ENCODE peak calls at places on chromosomes 12 and 14, in four cellular contexts. One of them, this sample, is unnamed.

GRCh38 chr12:62967701-62968100 is 32.8 kb upstream of the PPM1H start:
- DNase-seq in cardiac muscle cell: no peak
- DNase-seq in stimulated activated CD4-positive, alpha-beta T cell treated with anti-CD3 and anti-CD28 coated beads, TNF-alpha, amount 100 ng/mL, for 4 hours: no peak
- DNase-seq in COR-L47: no peak
- DNase-seq in this sample: no peak

GRCh38 chr12:26340649-26341048 is 145.3 kb downstream of the SSPN start:
- DNase-seq in stimulated activated CD4-positive, alpha-beta T cell treated with anti-CD3 and anti-CD28 coated beads, TNF-alpha, amount 100 ng/mL, for 4 hours: no peak
- DNase-seq in cardiac muscle cell: peak; percentile 20
- DNase-seq in COR-L47: no peak
- DNase-seq in this sample: no peak

GRCh38 chr12:99852666-99853065 is 132.1 kb downstream of the ANKS1B start:
- DNase-seq in COR-L47: no peak
- DNase-seq in cardiac muscle cell: no peak
- DNase-seq in stimulated activated CD4-positive, alpha-beta T cell treated with anti-CD3 and anti-CD28 coated beads, TNF-alpha, amount 100 ng/mL, for 4 hours: no peak
- DNase-seq in this sample: no peak

GRCh38 chr12:95074766-95075165 is 1.3 kb upstream of the NR2C1 start:
- DNase-seq in cardiac muscle cell: peak; percentile 80
- DNase-seq in stimulated activated CD4-positive, alpha-beta T cell treated with anti-CD3 and anti-CD28 coated beads, TNF-alpha, amount 100 ng/mL, for 4 hours: no peak
- DNase-seq in COR-L47: no peak
- DNase-seq in this sample: no peak

GRCh38 chr12:75953312-75953906 is 78.2 kb downstream of the PHLDA1 start:
- DNase-seq in COR-L47: no peak
- DNase-seq in cardiac muscle cell: peak; percentile 38
- DNase-seq in stimulated activated CD4-positive, alpha-beta T cell treated with anti-CD3 and anti-CD28 coated beads, TNF-alpha, amount 100 ng/mL, for 4 hours: no peak
- DNase-seq in this sample: no peak

GRCh38 chr12:68565391-68565903 is 45.3 kb upstream of the RAP1B start:
- DNase-seq in cardiac muscle cell: peak; percentile 58
- DNase-seq in stimulated activated CD4-positive, alpha-beta T cell treated with anti-CD3 and anti-CD28 coated beads, TNF-alpha, amount 100 ng/mL, for 4 hours: no peak
- DNase-seq in COR-L47: no peak
- DNase-seq in this sample: no peak

GRCh38 chr14:52356025-52356424 is 41.9 kb downstream of the PTGER2 start:
- DNase-seq in cardiac muscle cell: no peak
- DNase-seq in COR-L47: peak; percentile 90
- DNase-seq in stimulated activated CD4-positive, alpha-beta T cell treated with anti-CD3 and anti-CD28 coated beads, TNF-alpha, amount 100 ng/mL, for 4 hours: no peak
- DNase-seq in this sample: no peak

GRCh38 chr12:15435597-15435996 is 113.3 kb downstream of the PTPRO start:
- DNase-seq in cardiac muscle cell: peak; percentile 7
- DNase-seq in stimulated activated CD4-positive, alpha-beta T cell treated with anti-CD3 and anti-CD28 coated beads, TNF-alpha, amount 100 ng/mL, for 4 hours: no peak
- DNase-seq in COR-L47: no peak
- DNase-seq in this sample: no peak

GRCh38 chr14:95255013-95255412 is 64.7 kb downstream of the CLMN start:
- DNase-seq in cardiac muscle cell: no peak
- DNase-seq in COR-L47: peak; percentile 25
- DNase-seq in stimulated activated CD4-positive, alpha-beta T cell treated with anti-CD3 and anti-CD28 coated beads, TNF-alpha, amount 100 ng/mL, for 4 hours: no peak
- DNase-seq in this sample: no peak

GRCh38 chr14:74219277-74219676 is 20.0 kb upstream of the VSX2 start:
- DNase-seq in cardiac muscle cell: no peak
- DNase-seq in stimulated activated CD4-positive, alpha-beta T cell treated with anti-CD3 and anti-CD28 coated beads, TNF-alpha, amount 100 ng/mL, for 4 hours: no peak
- DNase-seq in COR-L47: no peak
- DNase-seq in this sample: peak; percentile 32

GRCh38 chr12:106288510-106289195 is 13.9 kb upstream of the TCP11L2 start:
- DNase-seq in COR-L47: no peak
- DNase-seq in stimulated activated CD4-positive, alpha-beta T cell treated with anti-CD3 and anti-CD28 coated beads, TNF-alpha, amount 100 ng/mL, for 4 hours: no peak
- DNase-seq in cardiac muscle cell: peak; percentile 94
- DNase-seq in this sample: no peak

GRCh38 chr14:88232783-88233182 is 90.3 kb downstream of the KCNK10 start:
- DNase-seq in COR-L47: no peak
- DNase-seq in stimulated activated CD4-positive, alpha-beta T cell treated with anti-CD3 and anti-CD28 coated beads, TNF-alpha, amount 100 ng/mL, for 4 hours: no peak
- DNase-seq in cardiac muscle cell: no peak
- DNase-seq in this sample: no peak

GRCh38 chr14:87877877-87878276 is 115.1 kb downstream of the GALC start:
- DNase-seq in COR-L47: no peak
- DNase-seq in stimulated activated CD4-positive, alpha-beta T cell treated with anti-CD3 and anti-CD28 coated beads, TNF-alpha, amount 100 ng/mL, for 4 hours: no peak
- DNase-seq in cardiac muscle cell: no peak
- DNase-seq in this sample: no peak

GRCh38 chr12:13289644-13290285 is 93.2 kb downstream of the EMP1 start:
- DNase-seq in stimulated activated CD4-positive, alpha-beta T cell treated with anti-CD3 and anti-CD28 coated beads, TNF-alpha, amount 100 ng/mL, for 4 hours: no peak
- DNase-seq in COR-L47: no peak
- DNase-seq in cardiac muscle cell: peak; percentile 37
- DNase-seq in this sample: no peak

GRCh38 chr14:69044965-69045555 is 66.0 kb upstream of the ACTN1 start:
- DNase-seq in cardiac muscle cell: peak; percentile 88
- DNase-seq in COR-L47: no peak
- DNase-seq in stimulated activated CD4-positive, alpha-beta T cell treated with anti-CD3 and anti-CD28 coated beads, TNF-alpha, amount 100 ng/mL, for 4 hours: no peak
- DNase-seq in this sample: no peak

GRCh38 chr12:52144512-52145227 is 47.1 kb downstream of the KRT80 start:
- DNase-seq in stimulated activated CD4-positive, alpha-beta T cell treated with anti-CD3 and anti-CD28 coated beads, TNF-alpha, amount 100 ng/mL, for 4 hours: no peak
- DNase-seq in COR-L47: no peak
- DNase-seq in cardiac muscle cell: no peak
- DNase-seq in this sample: no peak

GRCh38 chr14:43503508-43503907 is 1003.6 kb downstream of the FSCB start:
- DNase-seq in COR-L47: peak; percentile 23
- DNase-seq in stimulated activated CD4-positive, alpha-beta T cell treated with anti-CD3 and anti-CD28 coated beads, TNF-alpha, amount 100 ng/mL, for 4 hours: no peak
- DNase-seq in cardiac muscle cell: no peak
- DNase-seq in this sample: no peak

GRCh38 chr12:14514154-14514842 is 53.4 kb downstream of the PLBD1 start:
- DNase-seq in COR-L47: peak; percentile 48
- DNase-seq in stimulated activated CD4-positive, alpha-beta T cell treated with anti-CD3 and anti-CD28 coated beads, TNF-alpha, amount 100 ng/mL, for 4 hours: no peak
- DNase-seq in cardiac muscle cell: peak; percentile 62
- DNase-seq in this sample: peak; percentile 53

GRCh38 chr14:71725802-71726638 is 206.2 kb upstream of the RGS6 start:
- DNase-seq in cardiac muscle cell: peak; percentile 79
- DNase-seq in stimulated activated CD4-positive, alpha-beta T cell treated with anti-CD3 and anti-CD28 coated beads, TNF-alpha, amount 100 ng/mL, for 4 hours: no peak
- DNase-seq in COR-L47: no peak
- DNase-seq in this sample: no peak

GRCh38 chr14:74653386-74654138 is 41.5 kb upstream of the LTBP2 start:
- DNase-seq in COR-L47: no peak
- DNase-seq in stimulated activated CD4-positive, alpha-beta T cell treated with anti-CD3 and anti-CD28 coated beads, TNF-alpha, amount 100 ng/mL, for 4 hours: no peak
- DNase-seq in cardiac muscle cell: no peak
- DNase-seq in this sample: no peak

GRCh38 chr14:35159742-35160409 is 37.5 kb downstream of the PRORP start:
- DNase-seq in COR-L47: no peak
- DNase-seq in stimulated activated CD4-positive, alpha-beta T cell treated with anti-CD3 and anti-CD28 coated beads, TNF-alpha, amount 100 ng/mL, for 4 hours: no peak
- DNase-seq in cardiac muscle cell: peak; percentile 84
- DNase-seq in this sample: no peak

GRCh38 chr12:43283206-43283605 is 268.8 kb downstream of the ADAMTS20 start:
- DNase-seq in cardiac muscle cell: no peak
- DNase-seq in stimulated activated CD4-positive, alpha-beta T cell treated with anti-CD3 and anti-CD28 coated beads, TNF-alpha, amount 100 ng/mL, for 4 hours: no peak
- DNase-seq in COR-L47: no peak
- DNase-seq in this sample: no peak

GRCh38 chr12:56878010-56878339 is 56.2 kb downstream of the SDR9C7 start:
- DNase-seq in COR-L47: no peak
- DNase-seq in stimulated activated CD4-positive, alpha-beta T cell treated with anti-CD3 and anti-CD28 coated beads, TNF-alpha, amount 100 ng/mL, for 4 hours: no peak
- DNase-seq in cardiac muscle cell: peak; percentile 66
- DNase-seq in this sample: no peak

GRCh38 chr12:27866382-27867101 is 86.5 kb upstream of the MANSC4 start:
- DNase-seq in stimulated activated CD4-positive, alpha-beta T cell treated with anti-CD3 and anti-CD28 coated beads, TNF-alpha, amount 100 ng/mL, for 4 hours: no peak
- DNase-seq in COR-L47: no peak
- DNase-seq in cardiac muscle cell: peak; percentile 51
- DNase-seq in this sample: peak; percentile 53

GRCh38 chr14:68968051-68968450 is 11.1 kb downstream of the ACTN1 start:
- DNase-seq in stimulated activated CD4-positive, alpha-beta T cell treated with anti-CD3 and anti-CD28 coated beads, TNF-alpha, amount 100 ng/mL, for 4 hours: peak; percentile 55
- DNase-seq in COR-L47: no peak
- DNase-seq in cardiac muscle cell: no peak
- DNase-seq in this sample: no peak

GRCh38 chr12:118356809-118357326 is 15.8 kb downstream of the TAOK3 start:
- DNase-seq in stimulated activated CD4-positive, alpha-beta T cell treated with anti-CD3 and anti-CD28 coated beads, TNF-alpha, amount 100 ng/mL, for 4 hours: no peak
- DNase-seq in COR-L47: no peak
- DNase-seq in cardiac muscle cell: peak; percentile 79
- DNase-seq in this sample: no peak